ENCODE peak calls at places on chromosomes 1 and 21, in four cellular contexts. One of them, this sample, is unnamed.
A peak's percentile ranks its signal among the peaks of the same experiment; 100 is the strongest.

GRCh38 chr1:215599418-215599817 is 32.3 kb downstream of the KCTD3 start:
- DNase-seq in T-helper 17 cell: no peak
- DNase-seq in KG1: no peak
- DNase-seq in GM04503: no peak
- DNase-seq in this sample: no peak

GRCh38 chr1:7586031-7586941 is 184.8 kb upstream of the VAMP3 start:
- DNase-seq in T-helper 17 cell: no peak
- DNase-seq in GM04503: no peak
- DNase-seq in KG1: no peak
- DNase-seq in this sample: no peak

GRCh38 chr1:213136190-213136917 is 85.3 kb downstream of the RPS6KC1 start:
- DNase-seq in T-helper 17 cell: no peak
- DNase-seq in GM04503: no peak
- DNase-seq in KG1: no peak
- DNase-seq in this sample: no peak

GRCh38 chr1:89276690-89277089 is 4.0 kb upstream of the GBP5 start:
- DNase-seq in T-helper 17 cell: no peak
- DNase-seq in GM04503: no peak
- DNase-seq in KG1: no peak
- DNase-seq in this sample: no peak

GRCh38 chr1:211752951-211753486 is 77.5 kb downstream of the LPGAT1 start:
- DNase-seq in GM04503: no peak
- DNase-seq in T-helper 17 cell: no peak
- DNase-seq in KG1: no peak
- DNase-seq in this sample: no peak

GRCh38 chr1:213605732-213606131 is 382.0 kb upstream of the PROX1 start:
- DNase-seq in T-helper 17 cell: no peak
- DNase-seq in GM04503: no peak
- DNase-seq in KG1: no peak
- DNase-seq in this sample: no peak

GRCh38 chr21:33036430-33037162 is 10.9 kb downstream of the OLIG2 start:
- DNase-seq in KG1: peak; percentile 59
- DNase-seq in GM04503: peak; percentile 11
- DNase-seq in T-helper 17 cell: no peak
- DNase-seq in this sample: no peak

GRCh38 chr1:172874950-172875349 is 175.8 kb downstream of the TNFSF18 start:
- DNase-seq in GM04503: no peak
- DNase-seq in KG1: no peak
- DNase-seq in T-helper 17 cell: no peak
- DNase-seq in this sample: no peak

GRCh38 chr21:46437096-46437498 is 21.6 kb upstream of the DIP2A start:
- DNase-seq in KG1: no peak
- DNase-seq in T-helper 17 cell: no peak
- DNase-seq in GM04503: no peak
- DNase-seq in this sample: no peak

This sample was measured in upper lobe of left lung.